ENCODE peak calls at places on chromosomes 6 and 20, in six cellular contexts. G, M, I, A, L and C are unnamed samples.

GRCh38 chr6:132961122-132961521 is 146.8 kb downstream of the RPS12 start:
- DNase-seq in G (peak; percentile 29), M (no peak), I (no peak), A (no peak), L (no peak), C (no peak)

GRCh38 chr6:132687306-132687705 is 26.5 kb downstream of the VNN1 start:
- DNase-seq in G (no peak), M (peak; percentile 8), I (no peak), A (no peak), L (no peak), C (no peak)

GRCh38 chr6:85004283-85005010 is 240.0 kb upstream of the TBX18 start:
- DNase-seq in G (no peak), M (no peak), I (no peak), A (no peak), L (no peak), C (no peak)

GRCh38 chr20:53635189-53635588 is 41.5 kb upstream of the ZNF217 start:
- DNase-seq in G (no peak), M (no peak), I (no peak), A (peak; percentile 60), L (no peak), C (peak; percentile 51)

GRCh38 chr6:149761438-149761837 is 11.9 kb downstream of the PCMT1 start:
- DNase-seq in G (no peak), M (no peak), I (no peak), A (no peak), L (no peak), C (no peak)

GRCh38 chr20:62609811-62610757 is 32.2 kb upstream of the SLCO4A1 start:
- DNase-seq in G (no peak), M (no peak), I (no peak), A (no peak), L (no peak), C (no peak)

GRCh38 chr6:35491558-35492541 is 5.0 kb downstream of the TEAD3 start:
- DNase-seq in G (no peak), M (no peak), I (no peak), A (no peak), L (no peak), C (no peak)

GRCh38 chr6:10465633-10466499 is 51.0 kb upstream of the TFAP2A start:
- DNase-seq in G (no peak), M (no peak), I (no peak), A (no peak), L (peak; percentile 43), C (no peak)

GRCh38 chr6:87376643-87377042 is 31.1 kb upstream of the CFAP206 start:
- DNase-seq in G (no peak), M (no peak), I (no peak), A (no peak), L (no peak), C (no peak)

DNA sequence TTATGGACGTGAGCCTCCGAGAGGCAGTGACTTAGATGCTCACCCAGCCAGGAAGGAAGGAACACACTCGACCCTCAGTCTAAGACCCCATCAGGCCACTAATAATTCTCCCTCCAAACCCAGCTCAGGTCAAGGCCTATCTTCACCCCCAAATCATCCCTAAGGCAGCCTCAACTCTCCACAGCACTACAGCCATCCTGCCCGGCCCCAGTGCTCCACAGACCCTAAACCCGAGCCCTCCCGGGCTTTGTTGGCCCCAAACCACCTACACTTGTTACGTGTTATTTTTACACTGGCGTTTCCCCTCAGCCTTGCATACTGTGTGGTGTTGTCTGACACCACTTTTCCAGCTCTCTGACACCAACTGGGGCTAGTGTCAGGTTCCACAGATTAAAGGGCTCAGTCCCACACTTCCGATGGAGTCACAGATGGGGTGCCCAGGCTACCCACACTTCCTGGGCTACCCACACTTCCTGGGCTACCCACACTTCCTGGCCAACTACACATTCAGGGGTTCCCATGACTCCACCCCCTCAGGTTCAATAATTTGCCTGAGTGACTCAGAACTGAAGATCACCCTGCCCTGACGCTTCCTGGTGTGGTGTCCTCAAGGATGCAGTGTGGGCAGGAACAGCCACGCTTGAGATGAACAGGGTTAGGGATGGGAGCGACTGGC is 25.3 kb downstream of the RBCK1 start:
- DNase-seq in G (no peak), M (no peak), I (no peak), A (peak; percentile 60), L (no peak), C (no peak)
- TF ChIP-seq CTCF in G (no peak), M (no peak), I (no peak), A (no peak), L (no peak), C (no peak)

DNA sequence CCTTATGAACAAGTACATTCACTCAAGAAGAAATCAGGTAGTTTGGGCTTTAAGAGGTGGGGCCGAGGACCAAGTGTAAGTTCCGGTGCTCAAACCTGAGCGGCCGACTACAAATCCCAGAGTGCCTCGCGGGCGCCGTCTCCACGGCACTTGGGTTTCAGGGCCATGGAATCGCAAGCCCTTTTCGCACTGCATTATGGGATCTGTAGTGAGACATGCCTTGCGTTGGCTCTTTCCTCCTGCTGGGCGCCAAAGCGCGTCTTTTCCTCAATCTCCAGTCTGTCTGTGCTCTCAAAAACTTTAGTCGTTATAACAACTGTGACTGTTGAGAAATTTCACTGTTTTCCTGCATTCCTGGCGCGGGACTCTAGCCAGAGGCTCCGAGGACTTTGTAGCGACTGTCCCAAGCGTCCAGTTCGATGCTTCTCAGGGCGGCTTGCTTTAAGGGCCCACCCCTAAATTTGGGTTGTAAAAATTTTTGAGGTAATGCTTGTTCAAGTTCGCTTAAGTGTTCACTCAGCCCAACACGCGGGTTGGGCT is 408 bp upstream of the FBXO9 start:
- DNase-seq in G (peak; percentile 82), M (peak; percentile 99), I (peak; percentile 98), A (peak; percentile 99), L (peak; percentile 97), C (peak; percentile 96)
- TF ChIP-seq CTCF in G (no peak), M (no peak), I (peak; percentile 8), A (no peak), L (no peak), C (no peak)

GRCh38 chr6:110341671-110342304 is 16.4 kb downstream of the METTL24 start:
- DNase-seq in G (no peak), M (no peak), I (no peak), A (no peak), L (no peak), C (no peak)
- TF ChIP-seq CTCF in G (peak; percentile 52), M (no peak), I (peak; percentile 17), A (no peak), L (no peak), C (peak; percentile 37)

GRCh38 chr6:31922942-31923341 is 4.6 kb upstream of the C2 start:
- DNase-seq in G (no peak), M (no peak), I (no peak), A (no peak), L (peak; percentile 32), C (no peak)
- TF ChIP-seq CTCF in G (no peak), M (no peak), I (peak; percentile 18), A (no peak), L (no peak), C (peak; percentile 16)

GRCh38 chr6:101226677-101227135 is 166.8 kb upstream of the GRIK2 start:
- DNase-seq in G (no peak), M (no peak), I (no peak), A (no peak), L (no peak), C (no peak)
- TF ChIP-seq CTCF in G (peak; percentile 33), M (no peak), I (no peak), A (no peak), L (no peak), C (peak; percentile 44)

GRCh38 chr6:41191569-41191968 is 9.4 kb downstream of the TREML2 start:
- DNase-seq in G (no peak), M (peak; percentile 27), I (peak; percentile 78), A (no peak), L (no peak), C (peak; percentile 82)
- TF ChIP-seq CTCF in G (peak; percentile 14), M (no peak), I (peak; percentile 64), A (no peak), L (no peak), C (peak; percentile 46)

GRCh38 chr20:45017859-45018258 is 51.5 kb downstream of the STK4 start:
- DNase-seq in G (no peak), M (no peak), I (no peak), A (no peak), L (no peak), C (no peak)
- TF ChIP-seq CTCF in G (no peak), M (no peak), I (no peak), A (no peak), L (no peak), C (no peak)

DNA sequence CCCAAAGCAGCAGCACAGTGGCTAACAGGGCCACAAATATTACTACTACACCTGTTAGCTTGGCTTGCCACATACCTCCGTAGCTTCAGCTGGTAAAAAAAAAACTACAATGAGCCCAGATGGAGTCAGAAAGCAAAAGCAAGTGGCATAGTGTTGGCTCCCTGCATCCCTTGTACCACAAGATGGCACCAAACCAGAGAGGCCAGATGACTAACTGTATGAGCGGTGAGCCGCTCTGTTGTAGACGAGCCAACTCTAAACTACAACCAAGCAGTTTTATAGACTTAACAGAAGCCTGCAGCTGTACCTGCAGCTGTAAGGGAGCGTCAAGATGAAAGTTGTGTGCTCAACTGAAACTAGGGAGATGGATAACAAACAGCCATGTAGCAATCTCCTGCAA is 84.5 kb upstream of the MCHR2 start:
- DNase-seq in G (no peak), M (peak; percentile 7), I (no peak), A (no peak), L (no peak), C (no peak)
- TF ChIP-seq CTCF in G (peak; percentile 43), M (peak; percentile 13), I (no peak), A (no peak), L (no peak), C (peak; percentile 58)

GRCh38 chr20:19802492-19803158 is 44.6 kb downstream of the RIN2 start:
- DNase-seq in G (no peak), M (peak; percentile 66), I (no peak), A (no peak), L (no peak), C (no peak)
- TF ChIP-seq CTCF in G (no peak), M (peak; percentile 9), I (no peak), A (no peak), L (peak; percentile 17), C (peak; percentile 18)

DNA sequence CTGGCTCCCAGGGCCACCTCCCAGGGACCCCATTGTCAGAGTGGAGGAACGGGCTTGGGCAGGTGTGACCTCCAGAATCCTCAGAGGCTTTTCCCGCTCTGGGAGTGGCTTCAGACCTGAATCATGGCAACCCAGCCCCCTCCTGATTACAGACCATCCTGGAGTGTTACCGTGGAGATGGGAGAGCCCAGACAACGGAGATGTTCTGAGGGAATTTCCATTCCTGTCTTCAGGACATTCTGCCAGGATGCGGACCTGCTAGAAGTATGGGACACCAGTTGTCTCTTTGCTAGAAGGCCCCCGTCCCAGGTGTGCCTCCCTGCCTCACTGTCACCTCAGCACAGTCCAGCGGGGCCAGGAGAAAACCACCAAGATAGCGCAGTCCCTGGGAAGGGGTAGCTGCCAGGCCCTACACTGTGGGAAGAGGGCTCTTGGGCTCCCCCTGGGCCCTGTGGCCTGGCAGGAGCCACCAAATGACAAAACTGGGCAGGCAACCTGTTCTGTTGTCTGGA is 109.9 kb downstream of the PSMB1 start:
- DNase-seq in G (no peak), M (no peak), I (no peak), A (no peak), L (peak; percentile 18), C (peak; percentile 75)
- TF ChIP-seq CTCF in G (peak; percentile 6), M (no peak), I (no peak), A (no peak), L (no peak), C (no peak)